ENCODE peak calls at places on chromosomes 6 and 20, in six cellular contexts. B is adrenal gland, G is lower leg skin, L is pancreas, X is H9, W is epithelial cell of proximal tubule. S is an unnamed sample.

GRCh38 chr20:14481863-14482262 is 144.5 kb upstream of the FLRT3 start:
- DNase-seq in W (no peak), X (no peak), L (no peak), B (no peak), G (no peak), S (no peak)

GRCh38 chr20:62311150-62311549 is 8.4 kb downstream of the ADRM1 start:
- DNase-seq in B (no peak), L (no peak), G (no peak), X (no peak), W (no peak), S (no peak)

GRCh38 chr6:127520061-127520460 is 926 bp upstream of the MTCL3 start:
- DNase-seq in G (no peak), L (no peak), W (no peak), B (no peak), X (no peak), S (no peak)

GRCh38 chr20:37239026-37239451 is 22.6 kb downstream of the GHRH start:
- DNase-seq in L (no peak), G (no peak), W (no peak), X (no peak), B (no peak), S (no peak)

GRCh38 chr20:45578151-45578660 is 878 bp downstream of the WFDC8 start:
- DNase-seq in G (no peak), L (no peak), W (no peak), B (no peak), X (peak), S (no peak)

GRCh38 chr6:30955367-30956042 is 14.7 kb downstream of the MUCL3 start:
- DNase-seq in L (peak), G (peak), W (no peak), X (peak), B (peak), S (no peak)

GRCh38 chr6:22681761-22682160 is 112.4 kb downstream of the HDGFL1 start:
- DNase-seq in B (no peak), W (no peak), X (no peak), G (no peak), L (no peak), S (no peak)

GRCh38 chr6:8108031-8108660 is 5.8 kb upstream of the EEF1E1 start:
- DNase-seq in B (peak), L (no peak), G (no peak), X (no peak), W (no peak), S (no peak)

GRCh38 chr20:62707981-62708521 is 585 bp upstream of the NTSR1 start:
- DNase-seq in X (peak), L (no peak), B (no peak), G (no peak), W (no peak), S (no peak)

GRCh38 chr6:53326372-53327016 is 22.3 kb downstream of the ELOVL5 start:
- DNase-seq in G (peak), L (no peak), X (peak), W (peak), B (peak), S (no peak)

GRCh38 chr20:2114560-2114959 is 12.9 kb downstream of the STK35 start:
- DNase-seq in B (no peak), L (no peak), X (no peak), W (no peak), G (no peak), S (no peak)

GRCh38 chr20:17854307-17854903 is 114.2 kb downstream of the SNX5 start:
- DNase-seq in B (peak), X (peak), G (no peak), L (peak), W (no peak), S (no peak)

GRCh38 chr6:78308025-78308424 is 559.3 kb upstream of the IRAK1BP1 start:
- DNase-seq in X (peak), W (no peak), G (no peak), L (no peak), B (no peak), S (no peak)

GRCh38 chr6:87099472-87099871 is 4.6 kb upstream of the CGA start:
- DNase-seq in W (no peak), B (no peak), G (no peak), X (no peak), L (no peak), S (no peak)

GRCh38 chr6:129523814-129524213 is 186.2 kb downstream of the ARHGAP18 start:
- DNase-seq in B (no peak), X (no peak), L (no peak), G (no peak), W (no peak), S (no peak)

GRCh38 chr6:106107043-106107613 is 21.0 kb downstream of the PRDM1 start:
- DNase-seq in G (no peak), X (no peak), B (no peak), L (no peak), W (no peak), S (no peak)

GRCh38 chr20:52622086-52622485 is 350.1 kb upstream of the TSHZ2 start:
- DNase-seq in L (no peak), X (no peak), G (no peak), B (no peak), W (no peak), S (no peak)

GRCh38 chr6:157984686-157985225 is 3.1 kb downstream of the SYNJ2 start:
- DNase-seq in L (no peak), X (no peak), G (no peak), B (no peak), W (no peak), S (no peak)

GRCh38 chr6:71330501-71330900 is 41.9 kb downstream of the OGFRL1 start:
- DNase-seq in G (no peak), W (no peak), L (no peak), X (no peak), B (no peak), S (no peak)

GRCh38 chr6:43773050-43773956 is 3.3 kb downstream of the VEGFA start:
- DNase-seq in G (no peak), L (peak), X (peak), B (peak), W (no peak), S (no peak)
- TF ChIP-seq CTCF in G (no peak), L (peak), X (peak), B (peak), W (peak), S (peak)

DNA sequence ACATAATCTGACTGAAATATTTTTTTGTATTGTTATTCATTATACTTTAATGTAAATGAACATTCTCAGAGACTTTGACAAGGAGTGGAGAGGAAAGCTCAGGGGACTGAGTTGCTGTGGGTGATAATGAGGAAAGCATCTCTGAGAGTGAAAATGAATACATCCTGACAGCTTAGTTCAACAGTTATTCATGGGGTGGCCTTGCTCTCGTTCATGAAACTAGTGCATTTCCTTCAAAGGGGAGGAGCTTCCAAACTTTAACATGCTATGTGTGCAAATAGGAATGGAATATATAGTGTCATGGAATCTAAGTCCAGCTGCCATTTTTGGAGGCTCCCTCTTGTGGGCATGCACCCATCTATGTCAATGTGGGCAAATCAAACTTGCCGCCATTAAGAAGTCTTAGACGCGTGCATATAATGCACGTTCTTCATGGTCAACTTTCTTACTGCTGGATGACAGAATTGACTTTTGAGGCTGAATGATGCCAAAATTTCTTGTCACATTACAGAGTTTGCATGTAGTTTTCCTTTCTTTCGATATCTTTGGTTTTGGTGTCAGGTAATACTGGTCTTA is 124.3 kb upstream of the TMEM170B start:
- DNase-seq in X (no peak), B (no peak), W (no peak), G (no peak), L (no peak), S (no peak)
- TF ChIP-seq CTCF in X (peak), B (no peak), W (peak), G (no peak), L (no peak), S (no peak)

GRCh38 chr6:149985506-149985937 is 21.8 kb downstream of the ULBP1 start:
- DNase-seq in W (no peak), B (no peak), G (no peak), X (no peak), L (no peak), S (no peak)

GRCh38 chr6:149988550-149989336 is 25.0 kb downstream of the ULBP1 start:
- DNase-seq in G (no peak), X (peak), L (no peak), B (no peak), W (no peak), S (no peak)

GRCh38 chr6:149990109-149990671 is 26.4 kb downstream of the ULBP1 start:
- DNase-seq in L (no peak), B (no peak), G (no peak), X (no peak), W (no peak), S (no peak)

GRCh38 chr6:149984778-149985177 is 21.0 kb downstream of the ULBP1 start:
- DNase-seq in B (no peak), W (no peak), L (no peak), X (no peak), G (no peak), S (no peak)

GRCh38 chr6:149987602-149988107 is 23.9 kb downstream of the ULBP1 start:
- DNase-seq in L (no peak), W (no peak), X (no peak), G (no peak), B (no peak), S (no peak)
- TF ChIP-seq CTCF in L (no peak), W (no peak), X (no peak), G (no peak), B (no peak), S (no peak)

DNA sequence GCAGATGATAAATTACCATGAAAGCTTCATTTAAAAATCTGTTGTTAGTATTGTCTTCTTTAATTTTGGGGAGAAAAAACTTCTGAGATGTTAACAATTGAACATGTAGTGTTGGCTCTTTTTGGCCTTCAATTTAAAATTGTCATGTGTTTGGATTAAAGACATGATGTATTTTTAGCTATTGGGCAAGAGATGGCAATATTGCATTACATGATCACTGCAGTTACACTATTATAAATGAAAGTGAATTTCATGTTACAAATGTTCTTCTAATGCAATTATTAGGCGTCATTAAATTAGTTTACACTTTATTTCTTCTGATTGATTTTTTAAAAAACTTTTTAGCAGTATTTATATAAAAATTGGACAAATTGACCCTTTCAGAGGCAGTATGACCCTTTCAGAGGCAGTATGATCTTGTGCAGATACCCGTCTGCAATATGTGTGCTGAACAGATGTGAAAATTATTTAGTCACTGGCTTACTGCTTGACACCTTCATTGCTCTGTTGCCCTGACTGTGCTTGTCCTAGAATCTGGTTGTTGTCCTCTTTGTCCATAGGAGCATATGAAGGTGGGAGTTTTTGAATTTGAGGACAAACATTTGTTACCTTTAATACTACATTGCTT is 25.8 kb downstream of the CDKAL1 start:
- DNase-seq in X (no peak), W (no peak), L (no peak), G (no peak), B (no peak), S (no peak)
- TF ChIP-seq CTCF in X (no peak), W (no peak), L (no peak), G (no peak), B (no peak), S (peak)

GRCh38 chr20:42026599-42026998 is 408.4 kb upstream of the CHD6 start:
- DNase-seq in L (no peak), W (no peak), X (no peak), G (no peak), B (no peak), S (no peak)
- TF ChIP-seq CTCF in L (no peak), W (no peak), X (no peak), G (no peak), B (no peak), S (no peak)

GRCh38 chr20:10132391-10132790 is 86.2 kb upstream of the SNAP25 start:
- DNase-seq in X (no peak), L (no peak), G (no peak), B (no peak), W (no peak), S (no peak)

GRCh38 chr20:10133532-10133931 is 85.1 kb upstream of the SNAP25 start:
- DNase-seq in X (no peak), L (no peak), G (no peak), B (no peak), W (no peak), S (no peak)

GRCh38 chr20:10134176-10134575 is 84.5 kb upstream of the SNAP25 start:
- DNase-seq in X (no peak), G (no peak), L (no peak), W (no peak), B (no peak), S (no peak)

GRCh38 chr20:10129749-10130148 is 88.9 kb upstream of the SNAP25 start:
- DNase-seq in G (no peak), B (no peak), W (no peak), L (no peak), X (no peak), S (no peak)

DNA sequence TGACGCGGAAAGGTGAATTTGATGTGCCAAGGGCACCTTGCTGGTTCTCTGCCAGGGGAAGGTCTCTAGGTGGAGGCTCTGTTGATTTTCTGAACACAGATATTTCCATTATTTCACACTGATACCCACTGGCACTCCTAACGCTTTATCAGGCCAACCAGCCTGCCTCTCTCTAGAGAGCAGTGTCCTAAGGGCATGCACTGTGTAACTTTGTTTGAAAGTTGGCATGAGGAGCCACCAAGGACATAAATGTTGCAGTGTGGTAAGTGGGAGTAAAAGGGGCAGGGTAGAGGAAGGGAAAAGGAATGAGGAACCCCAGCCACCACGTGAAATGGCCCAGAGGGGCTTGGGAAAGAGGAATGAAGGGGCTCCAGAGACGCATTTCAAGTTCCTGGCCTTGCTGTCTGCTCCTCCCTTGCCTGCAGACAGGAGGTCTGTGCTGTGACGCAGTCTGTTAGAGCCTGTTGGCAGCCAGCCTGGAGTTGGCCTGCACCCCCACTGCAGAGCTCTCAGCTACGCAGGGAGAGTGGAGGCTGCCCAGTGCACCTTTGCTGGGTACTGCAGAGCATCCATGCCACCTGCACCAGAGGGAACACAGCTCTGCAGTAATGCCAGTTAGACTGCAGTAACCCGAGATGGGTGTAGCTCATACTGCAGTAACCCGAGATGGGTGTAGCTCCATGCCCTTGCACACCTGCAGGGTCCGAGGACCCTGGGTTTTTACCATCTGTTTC is 86.9 kb upstream of the SNAP25 start:
- DNase-seq in L (peak), X (peak), W (no peak), B (peak), G (no peak), S (no peak)
- TF ChIP-seq CTCF in L (no peak), X (no peak), W (no peak), B (no peak), G (no peak), S (no peak)

DNA sequence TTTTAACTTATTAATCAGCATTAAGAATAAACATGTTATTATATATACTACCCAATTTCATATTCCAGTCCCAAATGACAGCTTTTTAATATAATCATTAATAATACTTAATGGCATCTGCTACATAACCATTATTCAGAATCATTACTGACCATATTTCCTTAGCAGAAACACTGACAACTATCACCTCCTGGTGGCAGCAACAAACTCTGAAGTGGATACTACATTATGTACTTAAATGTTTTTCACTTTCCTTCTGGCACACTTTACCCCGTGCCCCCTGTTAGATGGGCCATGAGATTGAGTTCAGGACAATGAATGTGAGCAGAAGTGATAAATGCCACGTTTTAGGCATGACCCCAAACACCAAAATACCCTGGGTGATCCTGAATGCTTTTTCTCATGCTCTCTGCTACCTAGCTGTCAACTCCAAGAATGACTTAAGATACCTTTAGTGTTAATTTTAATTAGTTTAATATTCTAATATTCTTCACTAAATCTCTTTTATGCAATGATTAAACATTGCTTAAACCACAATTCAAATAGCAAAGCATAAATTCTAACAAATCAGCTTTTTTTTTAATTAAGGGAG is 77.1 kb downstream of the LMBRD1 start:
- DNase-seq in W (no peak), B (no peak), X (no peak), G (no peak), L (no peak), S (no peak)
- TF ChIP-seq CTCF in W (peak), B (no peak), X (peak), G (no peak), L (no peak), S (peak)

GRCh38 chr6:101066481-101066880 is 185.4 kb upstream of the ASCC3 start:
- DNase-seq in L (no peak), G (no peak), B (no peak), W (no peak), X (no peak), S (no peak)

GRCh38 chr6:101070044-101070608 is 189.0 kb upstream of the ASCC3 start:
- DNase-seq in W (no peak), G (no peak), X (no peak), L (no peak), B (no peak), S (no peak)

GRCh38 chr6:101069191-101069795 is 188.2 kb upstream of the ASCC3 start:
- DNase-seq in G (no peak), L (no peak), B (no peak), X (no peak), W (no peak), S (no peak)
- TF ChIP-seq CTCF in G (no peak), L (no peak), B (no peak), X (peak), W (no peak), S (no peak)